ENCODE peak calls at places on chromosomes 4 and X, in ten cellular contexts. P, D, L, O, U, R, N, X, S and Q are unnamed samples.

GRCh38 chr4:116357758-116358157 is 727.6 kb downstream of the TRAM1L1 start:
- DNase-seq in D (no peak), N (no peak), P (no peak), U (no peak), O (no peak), S (no peak), X (no peak), R (no peak), L (peak; percentile 21), Q (no peak)

GRCh38 chr4:109629775-109630174 is 69.7 kb downstream of the MCUB start:
- DNase-seq in U (no peak), L (no peak), D (no peak), R (no peak), O (no peak), S (no peak), P (no peak), X (no peak), N (no peak), Q (no peak)

GRCh38 chrX:71911023-71911730 is 532 bp downstream of the NHSL2 start:
- DNase-seq in D (no peak), N (no peak), X (peak; percentile 85), P (no peak), S (peak; percentile 42), O (no peak), U (no peak), L (peak; percentile 23), R (peak; percentile 25), Q (no peak)

GRCh38 chr4:17284323-17285175 is 227.3 kb downstream of the QDPR start:
- DNase-seq in N (no peak), X (no peak), P (no peak), O (no peak), D (peak; percentile 26), L (no peak), R (no peak), S (no peak), U (no peak), Q (no peak)

GRCh38 chrX:15855562-15856256 is 1.1 kb upstream of the AP1S2 start:
- DNase-seq in U (no peak), P (no peak), L (no peak), R (peak; percentile 54), X (no peak), S (no peak), D (no peak), N (no peak), O (no peak), Q (no peak)

GRCh38 chrX:124534530-124534929 is 188.2 kb downstream of the SH2D1A start:
- DNase-seq in N (no peak), D (no peak), U (no peak), O (no peak), P (no peak), L (no peak), S (no peak), R (no peak), X (no peak), Q (no peak)

GRCh38 chrX:96685205-96686099 is 810 bp downstream of the DIAPH2 start:
- DNase-seq in R (no peak), U (peak; percentile 55), X (no peak), O (peak; percentile 12), D (peak; percentile 8), P (peak; percentile 20), L (no peak), N (peak; percentile 26), S (no peak), Q (peak; percentile 6)

GRCh38 chr4:109969909-109970308 is 57.2 kb downstream of the EGF start:
- DNase-seq in X (no peak), P (no peak), D (no peak), L (no peak), U (no peak), R (no peak), S (no peak), O (no peak), N (no peak), Q (no peak)

GRCh38 chrX:44063611-44064010 is 90.4 kb upstream of the NDP start:
- DNase-seq in X (no peak), O (no peak), R (no peak), L (no peak), S (no peak), P (no peak), N (no peak), U (no peak), D (no peak), Q (no peak)

GRCh38 chr4:135319685-135320084 is 1118.1 kb upstream of the PABPC4L start:
- DNase-seq in U (no peak), L (no peak), D (no peak), N (no peak), O (no peak), R (no peak), S (no peak), X (no peak), P (no peak), Q (no peak)

GRCh38 chr4:71396382-71396781 is 57.6 kb downstream of the SLC4A4 start:
- DNase-seq in P (no peak), R (no peak), O (no peak), U (peak; percentile 34), L (no peak), S (no peak), X (no peak), D (no peak), N (no peak), Q (peak; percentile 73)

GRCh38 chrX:118049713-118050112 is 66.9 kb downstream of the KLHL13 start:
- DNase-seq in U (peak; percentile 4), N (no peak), D (no peak), L (no peak), X (no peak), P (no peak), R (no peak), S (no peak), O (no peak), Q (no peak)

GRCh38 chrX:1484638-1485019 is 31.9 kb upstream of the ASMTL start:
- DNase-seq in O (no peak), D (no peak), S (no peak), U (no peak), N (no peak), R (no peak), L (no peak), P (no peak), X (no peak), Q (no peak)

GRCh38 chr4:103046416-103047290 is 27.1 kb upstream of the SLC9B1 start:
- DNase-seq in U (peak; percentile 28), N (no peak), D (no peak), P (no peak), L (no peak), X (no peak), S (peak; percentile 21), R (peak; percentile 9), O (peak; percentile 18), Q (peak; percentile 56)

GRCh38 chrX:104113237-104113965 is 1.1 kb downstream of the ZCCHC18 start:
- DNase-seq in O (no peak), X (no peak), N (peak; percentile 15), U (peak; percentile 47), R (peak; percentile 75), S (peak; percentile 29), L (peak; percentile 6), D (peak; percentile 59), P (peak; percentile 39), Q (peak; percentile 29)

GRCh38 chr4:109325698-109326097 is 23.2 kb upstream of the COL25A1 start:
- DNase-seq in D (no peak), X (no peak), O (no peak), N (no peak), P (no peak), U (no peak), R (no peak), L (no peak), S (no peak), Q (no peak)

GRCh38 chrX:123884809-123885408 is 25.1 kb downstream of the XIAP start:
- DNase-seq in L (no peak), R (peak; percentile 70), U (peak; percentile 30), X (no peak), D (no peak), S (peak; percentile 36), O (peak; percentile 16), N (peak; percentile 20), P (peak; percentile 25), Q (peak; percentile 53)

GRCh38 chr4:112361181-112361791 is 64.1 kb downstream of the ALPK1 start:
- DNase-seq in R (no peak), X (no peak), D (no peak), L (no peak), O (no peak), P (no peak), U (peak; percentile 77), S (no peak), N (no peak), Q (no peak)

GRCh38 chr4:57148831-57149230 is 38.6 kb upstream of the IGFBP7 start:
- DNase-seq in S (no peak), D (no peak), O (no peak), X (no peak), P (no peak), R (no peak), L (no peak), U (peak; percentile 66), N (no peak), Q (peak; percentile 77)

GRCh38 chr4:168421671-168422070 is 58.6 kb downstream of the DDX60L start:
- DNase-seq in R (no peak), S (no peak), L (no peak), X (no peak), O (no peak), N (no peak), U (peak; percentile 46), P (no peak), D (no peak), Q (no peak)

GRCh38 chr4:56227301-56227835 is 159.9 kb downstream of the AASDH start:
- DNase-seq in P (no peak), L (no peak), R (no peak), N (no peak), S (no peak), D (no peak), X (no peak), O (no peak), U (no peak), Q (no peak)

GRCh38 chr4:40197879-40198689 is 1.3 kb downstream of the RHOH start:
- DNase-seq in U (no peak), O (peak; percentile 79), L (no peak), R (no peak), X (no peak), S (no peak), N (no peak), D (no peak), P (no peak), Q (no peak)

GRCh38 chr4:148951346-148951745 is 509.1 kb upstream of the NR3C2 start:
- DNase-seq in N (no peak), S (no peak), D (no peak), U (no peak), P (no peak), L (no peak), O (no peak), X (no peak), R (no peak), Q (no peak)

GRCh38 chr4:81436096-81436495 is 35.6 kb downstream of the RASGEF1B start:
- DNase-seq in U (no peak), R (no peak), S (no peak), O (no peak), D (no peak), N (no peak), L (no peak), P (no peak), X (no peak), Q (no peak)

GRCh38 chrX:140765043-140765784 is 55.7 kb downstream of the LINC00632 start:
- DNase-seq in X (no peak), S (no peak), N (no peak), D (no peak), R (no peak), O (no peak), L (no peak), P (no peak), U (no peak), Q (peak; percentile 7)

GRCh38 chr4:127501103-127501502 is 131.7 kb upstream of the INTU start:
- DNase-seq in P (no peak), X (no peak), S (no peak), N (no peak), U (no peak), D (no peak), O (no peak), R (no peak), L (no peak), Q (no peak)

GRCh38 chr4:38141808-38142500 is 181.8 kb downstream of the PTTG2 start:
- DNase-seq in P (no peak), S (no peak), O (no peak), D (no peak), N (peak; percentile 37), U (no peak), L (no peak), R (no peak), X (no peak), Q (peak; percentile 65)

GRCh38 chr4:148849581-148849980 is 407.4 kb upstream of the NR3C2 start:
- DNase-seq in O (no peak), L (no peak), X (no peak), P (no peak), R (no peak), S (no peak), N (no peak), U (no peak), D (no peak), Q (no peak)